ENCODE peak calls at places on chromosomes 12 and 14, in nine cellular contexts. E is CD4-positive, CD25-positive, alpha-beta regulatory T cell; S is cardiac muscle cell; L is mesendoderm; U is sigmoid colon; X is endodermal cell; I is small intestine; V is BE2C; H is tibial artery. C is an unnamed sample. For H3K4me1, the result is how much of the 10 kb centered on the place peaks cover.

GRCh38 chr12:68180792-68181744 is 21.5 kb upstream of the IFNG start:
- DNase-seq in E (no peak), S (peak), L (no peak), U (no peak), X (no peak), I (peak), V (no peak), H (no peak), C (no peak)

GRCh38 chr12:26493656-26494055 is 298.3 kb downstream of the SSPN start:
- DNase-seq in E (no peak), S (no peak), L (no peak), U (no peak), X (no peak), I (no peak), V (no peak), H (no peak), C (no peak)

GRCh38 chr12:104966677-104967076 is 8.6 kb upstream of the SLC41A2 start:
- DNase-seq in E (no peak), S (no peak), L (no peak), U (no peak), X (no peak), I (no peak), V (no peak), H (no peak), C (no peak)

GRCh38 chr12:20368653-20369163 is 371 bp downstream of the PDE3A start:
- DNase-seq in E (no peak), S (peak), L (peak), U (peak), X (peak), I (peak), V (peak), H (peak), C (peak)

GRCh38 chr14:37586783-37587428 is 8.1 kb downstream of the FOXA1 start:
- DNase-seq in E (no peak), S (no peak), L (no peak), U (no peak), X (no peak), I (peak), V (no peak), H (no peak), C (no peak)

GRCh38 chr14:62179367-62180018 is 417.3 kb downstream of the SNAPC1 start:
- DNase-seq in E (no peak), S (peak), L (peak), U (no peak), X (peak), I (peak), V (peak), H (no peak), C (peak)

GRCh38 chr12:110012137-110012536 is 12.9 kb downstream of the ANKRD13A start:
- DNase-seq in E (no peak), S (peak), L (no peak), U (no peak), X (no peak), I (peak), V (no peak), H (no peak), C (no peak)

GRCh38 chr12:25054783-25055144 is 105.9 kb upstream of the BCAT1 start:
- DNase-seq in E (no peak), S (no peak), L (no peak), U (no peak), X (no peak), I (no peak), V (no peak), H (no peak), C (no peak)

GRCh38 chr12:67633708-67634107 is 14.8 kb upstream of the DYRK2 start:
- DNase-seq in E (no peak), S (no peak), L (no peak), U (no peak), X (no peak), I (no peak), V (no peak), H (peak), C (no peak)

GRCh38 chr14:46769292-46769691 is 117.7 kb upstream of the RPL10L start:
- DNase-seq in E (no peak), S (no peak), L (no peak), U (no peak), X (no peak), I (no peak), V (no peak), H (no peak), C (no peak)

GRCh38 chr12:11228268-11228879 is 41.1 kb downstream of the PRB3 start:
- DNase-seq in E (peak), S (peak), L (peak), U (no peak), X (peak), I (peak), V (peak), H (no peak), C (peak)

GRCh38 chr14:58899317-58899713 is 261.6 kb downstream of the DACT1 start:
- DNase-seq in E (no peak), S (peak), L (no peak), U (no peak), X (no peak), I (no peak), V (no peak), H (no peak), C (no peak)

GRCh38 chr12:2548095-2548494 is 246.7 kb upstream of the FKBP4 start:
- DNase-seq in E (no peak), S (no peak), L (peak), U (peak), X (no peak), I (no peak), V (no peak), H (no peak), C (no peak)

GRCh38 chr12:46153267-46153872 is 115.5 kb downstream of the SLC38A1 start:
- DNase-seq in E (no peak), S (peak), L (peak), U (no peak), X (no peak), I (peak), V (no peak), H (no peak), C (no peak)

GRCh38 chr14:103520269-103520656 is 2.4 kb downstream of the CKB start:
- DNase-seq in E (no peak), S (no peak), L (no peak), U (no peak), X (no peak), I (no peak), V (no peak), H (no peak), C (no peak)

GRCh38 chr14:103522649-103523582 is at the start of gene CKB:
- DNase-seq in E (no peak), S (peak), L (peak), U (peak), X (peak), I (no peak), V (peak), H (peak), C (peak)

GRCh38 chr14:103520657-103521437 is 1.8 kb downstream of the CKB start:
- DNase-seq in E (peak), S (peak), L (peak), U (peak), X (peak), I (peak), V (peak), H (peak), C (peak)

GRCh38 chr14:103522028-103522581 is 525 bp downstream of the CKB start:
- DNase-seq in E (no peak), S (no peak), L (peak), U (peak), X (peak), I (no peak), V (peak), H (peak), C (no peak)

DNA sequence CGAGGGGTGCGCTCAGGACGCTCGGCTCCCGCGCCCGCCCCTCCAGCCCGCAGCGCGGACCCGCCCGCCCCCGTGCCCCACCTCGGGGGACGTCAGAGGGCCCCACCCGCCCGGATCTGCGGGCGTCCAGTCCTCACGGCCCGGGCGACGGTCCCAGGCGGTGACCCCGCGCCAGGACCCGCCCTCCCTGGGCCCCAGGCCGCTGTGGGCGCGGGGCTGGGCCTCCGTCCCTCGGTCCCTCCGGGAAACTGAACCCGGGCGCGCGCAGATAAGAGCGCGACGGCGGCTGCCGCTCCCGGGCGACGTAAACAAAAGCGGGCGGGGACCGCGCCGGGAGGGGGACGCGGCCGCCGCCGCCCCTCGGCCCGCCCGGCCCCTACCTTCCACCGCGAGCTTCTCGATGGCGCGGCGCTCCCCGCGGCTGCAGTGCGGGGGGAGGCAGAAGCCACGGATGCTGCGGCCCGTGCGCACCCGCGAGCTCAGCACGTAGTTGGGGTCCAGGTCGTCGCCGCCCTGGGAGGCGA is 1.1 kb downstream of the CKB start:
- DNase-seq in E (no peak), S (no peak), L (no peak), U (no peak), X (no peak), I (no peak), V (no peak), H (no peak), C (no peak)
- H3K4me1 ChIP-seq in E (under half), S (under half), L (under half), U (half or more), X (under half), I (under half), V (under half), H (half or more), C (under half)

DNA sequence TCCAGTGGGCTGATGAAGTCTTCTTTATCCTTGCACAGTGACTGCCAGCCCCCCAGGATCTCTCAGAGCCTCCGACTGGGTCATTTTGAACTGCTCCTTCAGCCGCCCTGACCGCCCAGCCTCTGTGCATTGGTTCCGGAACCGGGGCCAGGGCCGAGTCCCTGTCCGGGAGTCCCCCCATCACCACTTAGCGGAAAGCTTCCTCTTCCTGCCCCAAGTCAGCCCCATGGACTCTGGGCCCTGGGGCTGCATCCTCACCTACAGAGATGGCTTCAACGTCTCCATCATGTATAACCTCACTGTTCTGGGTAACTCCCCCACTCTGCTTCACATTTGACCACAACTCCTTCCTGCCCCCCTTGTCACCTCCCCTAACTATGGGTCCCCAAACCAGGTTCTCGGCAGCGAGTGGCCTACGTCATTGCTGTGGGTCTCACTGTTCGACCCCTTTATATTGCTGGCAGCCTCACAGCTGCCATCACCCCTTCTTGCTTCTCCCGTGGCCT is 2.3 kb downstream of the LAG3 start:
- DNase-seq in E (no peak), S (no peak), L (no peak), U (no peak), X (no peak), I (peak), V (no peak), H (no peak), C (no peak)
- H3K4me1 ChIP-seq in E (half or more), S (under half), L (under half), U (half or more), X (under half), I (under half), V (under half), H (under half), C (under half)

GRCh38 chr12:132074216-132074615 is 69.9 kb downstream of the DDX51 start:
- DNase-seq in E (no peak), S (no peak), L (no peak), U (no peak), X (no peak), I (no peak), V (no peak), H (no peak), C (no peak)
- H3K4me1 ChIP-seq in E (under half), S (under half), L (under half), U (under half), X (under half), I (under half), V (under half), H (under half), C (under half)

GRCh38 chr14:99573436-99574098 is 30.4 kb downstream of the CCDC85C start:
- DNase-seq in E (no peak), S (no peak), L (no peak), U (no peak), X (no peak), I (peak), V (peak), H (no peak), C (no peak)

GRCh38 chr14:99576304-99576703 is 27.7 kb downstream of the CCDC85C start:
- DNase-seq in E (no peak), S (no peak), L (peak), U (no peak), X (peak), I (no peak), V (no peak), H (no peak), C (no peak)

GRCh38 chr14:99574099-99574880 is 29.7 kb downstream of the CCDC85C start:
- DNase-seq in E (no peak), S (peak), L (peak), U (no peak), X (peak), I (peak), V (peak), H (no peak), C (peak)

GRCh38 chr14:99576761-99577705 is 27.0 kb downstream of the CCDC85C start:
- DNase-seq in E (no peak), S (no peak), L (no peak), U (no peak), X (no peak), I (no peak), V (no peak), H (no peak), C (no peak)

GRCh38 chr14:99575043-99576023 is 28.7 kb downstream of the CCDC85C start:
- DNase-seq in E (no peak), S (no peak), L (peak), U (no peak), X (no peak), I (peak), V (peak), H (no peak), C (peak)
- H3K4me1 ChIP-seq in E (under half), S (half or more), L (half or more), U (half or more), X (half or more), I (under half), V (half or more), H (half or more), C (under half)

C was measured in HAP-1.